ENCODE peak calls at places on chromosomes 4 and X, in seven cellular contexts. F is amniotic stem cell; C is stimulated activated CD4-positive, alpha-beta T cell treated with anti-CD3 and anti-CD28 coated beads, Interleukin-1b, Interleukin-23, amount 100 ng/mL, for 4 hours; L is cardiac muscle cell; N is WTC11; P is activated CD8-positive, alpha-beta memory T cell treated with anti-CD3 and anti-CD28 coated beads for 48 hours; X is PC-3. O is an unnamed sample.
A peak's percentile ranks its signal among the peaks of the same experiment; 100 is the strongest.

GRCh38 chrX:52553995-52554642 is 37.3 kb upstream of the XAGE1B start:
- DNase-seq in F (no peak), C (no peak), L (no peak), N (no peak), P (no peak), X (no peak), O (no peak)

GRCh38 chrX:8879750-8880149 is 78.6 kb upstream of the FAM9A start:
- DNase-seq in F (no peak), C (no peak), L (no peak), N (peak; percentile 62), P (peak; percentile 2), X (peak; percentile 20), O (peak; percentile 47)

GRCh38 chr4:158667651-158668198 is 4.0 kb downstream of the C4orf46 start:
- DNase-seq in F (no peak), C (no peak), L (peak; percentile 22), N (peak; percentile 33), P (no peak), X (peak; percentile 53), O (no peak)

GRCh38 chr4:186061919-186062318 is 7.0 kb upstream of the TLR3 start:
- DNase-seq in F (no peak), C (no peak), L (no peak), N (no peak), P (no peak), X (no peak), O (no peak)

GRCh38 chr4:146121757-146122156 is 53.8 kb upstream of the LSM6 start:
- DNase-seq in F (no peak), C (no peak), L (no peak), N (no peak), P (no peak), X (no peak), O (no peak)

GRCh38 chrX:15816886-15817285 is 26.6 kb downstream of the ZRSR2 start:
- DNase-seq in F (no peak), C (no peak), L (peak; percentile 74), N (no peak), P (no peak), X (no peak), O (peak; percentile 31)

GRCh38 chr4:118173126-118173525 is 138.8 kb downstream of the NDST3 start:
- DNase-seq in F (no peak), C (no peak), L (no peak), N (no peak), P (no peak), X (no peak), O (no peak)

GRCh38 chr4:100591156-100591876 is 73.5 kb upstream of the EMCN start:
- DNase-seq in F (no peak), C (no peak), L (peak; percentile 61), N (no peak), P (no peak), X (no peak), O (no peak)

GRCh38 chrX:73563740-73564073 is 710 bp downstream of the CHIC1 start:
- DNase-seq in F (no peak), C (no peak), L (no peak), N (no peak), P (no peak), X (no peak), O (no peak)

GRCh38 chrX:153488231-153488914 is 6.4 kb upstream of the BGN start:
- DNase-seq in F (no peak), C (no peak), L (no peak), N (no peak), P (no peak), X (no peak), O (peak; percentile 52)

O was measured in ELF-1.